ENCODE peak calls at places on chromosome 17, in nine cellular contexts. W, I, Q, J, A, R, Y, B and S are unnamed samples.

GRCh38 chr17:16150251-16150859 is 65.0 kb downstream of the NCOR1 start:
- DNase-seq in A (no peak), W (no peak), B (peak; percentile 80), J (no peak), R (no peak), Y (no peak), I (no peak), Q (no peak), S (no peak)

GRCh38 chr17:40452074-40452787 is 9.0 kb downstream of the IGFBP4 start:
- DNase-seq in Y (no peak), J (no peak), A (no peak), B (peak; percentile 93), R (no peak), W (no peak), Q (no peak), I (no peak), S (no peak)

GRCh38 chr17:68707032-68707431 is 105.9 kb upstream of the FAM20A start:
- DNase-seq in I (no peak), Q (no peak), J (no peak), Y (no peak), B (peak; percentile 56), R (no peak), W (no peak), A (no peak), S (no peak)

GRCh38 chr17:77769762-77770161 is 188.7 kb upstream of the TNRC6C start:
- DNase-seq in A (no peak), W (no peak), I (no peak), J (no peak), R (no peak), Q (no peak), B (no peak), Y (no peak), S (no peak)

GRCh38 chr17:72634621-72635020 is 457.9 kb downstream of the SLC39A11 start:
- DNase-seq in I (no peak), A (peak; percentile 36), R (no peak), Q (no peak), W (no peak), B (no peak), J (no peak), Y (peak; percentile 12), S (no peak)

GRCh38 chr17:27893834-27894503 is 804 bp upstream of the LYRM9 start:
- DNase-seq in W (no peak), A (no peak), Q (no peak), J (no peak), Y (no peak), I (no peak), R (no peak), B (no peak), S (no peak)

GRCh38 chr17:57288753-57289121 is 32.4 kb downstream of the MSI2 start:
- DNase-seq in I (no peak), Q (no peak), J (no peak), W (no peak), A (no peak), Y (no peak), R (no peak), B (no peak), S (no peak)

GRCh38 chr17:10357768-10358167 is 15.0 kb downstream of the MYH13 start:
- DNase-seq in W (peak; percentile 1), R (no peak), B (no peak), Y (no peak), Q (no peak), I (peak; percentile 63), A (no peak), J (no peak), S (peak; percentile 82)

GRCh38 chr17:9386401-9386800 is 189.2 kb downstream of the STX8 start:
- DNase-seq in B (no peak), J (no peak), A (no peak), W (no peak), R (no peak), Q (no peak), Y (no peak), I (no peak), S (no peak)

GRCh38 chr17:41013181-41013580 is 4.3 kb upstream of the KRTAP3-1 start:
- DNase-seq in R (no peak), Y (no peak), B (no peak), Q (no peak), I (peak; percentile 7), W (no peak), J (no peak), A (no peak), S (no peak)

GRCh38 chr17:45873728-45874127 is 20.6 kb upstream of the MAPT start:
- DNase-seq in A (no peak), B (no peak), J (no peak), Q (peak; percentile 32), I (peak; percentile 21), R (no peak), Y (no peak), W (peak; percentile 17), S (no peak)

GRCh38 chr17:15944720-15945492 is at the start of gene ADORA2B:
- DNase-seq in J (peak; percentile 30), A (peak; percentile 60), Y (peak; percentile 1), I (peak; percentile 82), R (peak; percentile 69), W (peak; percentile 73), B (peak; percentile 71), Q (no peak), S (peak; percentile 88)

GRCh38 chr17:78923660-78924453 is 1.3 kb downstream of the TIMP2 start:
- DNase-seq in W (peak; percentile 80), A (peak; percentile 92), J (peak; percentile 8), B (no peak), Q (peak; percentile 58), R (peak; percentile 34), Y (peak; percentile 58), I (peak; percentile 66), S (peak; percentile 92)

GRCh38 chr17:64702815-64703214 is 40.7 kb upstream of the SMURF2 start:
- DNase-seq in B (no peak), I (no peak), W (no peak), Y (no peak), R (no peak), Q (no peak), J (no peak), A (no peak), S (no peak)

GRCh38 chr17:42531455-42532354 is 4.3 kb upstream of the NAGLU start:
- DNase-seq in Q (peak; percentile 47), W (peak; percentile 47), I (peak; percentile 93), B (peak; percentile 34), R (peak; percentile 42), Y (peak; percentile 55), J (no peak), A (peak; percentile 70), S (peak; percentile 77)

GRCh38 chr17:71522383-71522782 is 598.4 kb upstream of the SOX9 start:
- DNase-seq in Y (no peak), Q (no peak), A (no peak), J (no peak), R (no peak), I (peak; percentile 41), B (no peak), W (no peak), S (no peak)

GRCh38 chr17:74631468-74632195 is 8.1 kb upstream of the CD300E start:
- DNase-seq in Y (no peak), W (no peak), Q (no peak), R (no peak), J (no peak), I (peak; percentile 68), B (no peak), A (no peak), S (no peak)

GRCh38 chr17:72255481-72255880 is 134.7 kb downstream of the SOX9 start:
- DNase-seq in Q (no peak), A (no peak), B (no peak), I (no peak), W (peak; percentile 25), Y (peak; percentile 15), J (no peak), R (no peak), S (no peak)

GRCh38 chr17:51461578-51462004 is 201.2 kb downstream of the UTP18 start:
- DNase-seq in Q (peak; percentile 42), R (peak; percentile 37), W (peak; percentile 69), B (peak; percentile 23), J (no peak), Y (peak; percentile 68), I (peak; percentile 84), A (peak; percentile 54), S (peak; percentile 92)

GRCh38 chr17:57372156-57372555 is 115.8 kb downstream of the MSI2 start:
- DNase-seq in Y (no peak), A (no peak), W (no peak), Q (no peak), I (no peak), R (no peak), J (no peak), B (peak; percentile 66), S (no peak)

GRCh38 chr17:57536289-57536688 is 208.8 kb downstream of the CCDC182 start:
- DNase-seq in I (peak; percentile 80), Y (no peak), W (no peak), Q (no peak), J (no peak), A (no peak), R (no peak), B (no peak), S (no peak)

GRCh38 chr17:63402808-63403207 is 43.3 kb downstream of the CYB561 start:
- DNase-seq in Q (no peak), Y (no peak), W (no peak), R (no peak), B (peak; percentile 93), I (no peak), A (no peak), J (no peak), S (no peak)

GRCh38 chr17:2835791-2836190 is 39.6 kb downstream of the RAP1GAP2 start:
- DNase-seq in A (no peak), Q (no peak), I (no peak), Y (no peak), W (no peak), J (no peak), R (no peak), B (no peak), S (no peak)